ENCODE peak calls at places on chromosomes 5 and 9, in eight cellular contexts. T, Y, H, X, F, J, C and A are unnamed samples.

GRCh38 chr9:129183495-129184308 is 5.6 kb upstream of the IER5L start:
- DNase-seq in T (no peak), Y (no peak), H (no peak), X (no peak), F (no peak), J (no peak), C (peak), A (no peak)

GRCh38 chr9:133103183-133103986 is 17.7 kb downstream of the RALGDS start:
- DNase-seq in T (no peak), Y (peak), H (peak), X (no peak), F (no peak), J (peak), C (peak), A (peak)

GRCh38 chr9:102642651-102643050 is 352.5 kb upstream of the CYLC2 start:
- DNase-seq in T (no peak), Y (no peak), H (no peak), X (no peak), F (no peak), J (no peak), C (no peak), A (no peak)

GRCh38 chr5:144032375-144032774 is 138.1 kb downstream of the YIPF5 start:
- DNase-seq in T (no peak), Y (no peak), H (no peak), X (no peak), F (no peak), J (no peak), C (no peak), A (no peak)

GRCh38 chr5:172148381-172148780 is 39.6 kb downstream of the STK10 start:
- DNase-seq in T (no peak), Y (no peak), H (no peak), X (no peak), F (no peak), J (no peak), C (no peak), A (no peak)

GRCh38 chr5:74672215-74672877 is 12.7 kb upstream of the HEXB start:
- DNase-seq in T (no peak), Y (no peak), H (no peak), X (no peak), F (no peak), J (no peak), C (no peak), A (no peak)

GRCh38 chr5:173451031-173451430 is 122.8 kb upstream of the STC2 start:
- DNase-seq in T (no peak), Y (peak), H (no peak), X (no peak), F (no peak), J (no peak), C (peak), A (peak)

GRCh38 chr9:133331221-133331620 is 4.8 kb downstream of the SURF6 start:
- DNase-seq in T (no peak), Y (no peak), H (no peak), X (no peak), F (no peak), J (peak), C (no peak), A (no peak)

GRCh38 chr5:180103487-180103886 is 31.9 kb upstream of the RNF130 start:
- DNase-seq in T (no peak), Y (no peak), H (no peak), X (no peak), F (no peak), J (no peak), C (no peak), A (no peak)

GRCh38 chr9:121285835-121286687 is 18.1 kb downstream of the GSN start:
- DNase-seq in T (no peak), Y (peak), H (peak), X (no peak), F (no peak), J (peak), C (peak), A (peak)